ENCODE peak calls at places on chromosomes 4 and X, in seven cellular contexts. One of them, this sample, is unnamed.

GRCh38 chr4:7379719-7380118 is 55.0 kb downstream of the PSAPL1 start:
- DNase-seq in Calu3: no peak
- DNase-seq in endothelial cell: no peak
- DNase-seq in GM12864: no peak
- DNase-seq in transverse colon: no peak
- DNase-seq in GM12878: no peak
- DNase-seq in left lung: no peak
- DNase-seq in this sample: no peak

GRCh38 chr4:100811046-100811445 is 293.2 kb upstream of the EMCN start:
- DNase-seq in GM12878: no peak
- DNase-seq in transverse colon: no peak
- DNase-seq in left lung: no peak
- DNase-seq in endothelial cell: no peak
- DNase-seq in Calu3: no peak
- DNase-seq in GM12864: no peak
- DNase-seq in this sample: no peak

GRCh38 chr4:41028392-41029076 is 185.8 kb downstream of the APBB2 start:
- DNase-seq in Calu3: no peak
- DNase-seq in transverse colon: no peak
- DNase-seq in endothelial cell: no peak
- DNase-seq in left lung: no peak
- DNase-seq in GM12864: no peak
- DNase-seq in GM12878: peak
- DNase-seq in this sample: no peak

GRCh38 chrX:6226053-6226645 is 2.5 kb downstream of the NLGN4X start:
- DNase-seq in GM12864: no peak
- DNase-seq in transverse colon: no peak
- DNase-seq in Calu3: no peak
- DNase-seq in left lung: peak
- DNase-seq in GM12878: no peak
- DNase-seq in endothelial cell: peak
- DNase-seq in this sample: peak

GRCh38 chr4:138831943-138832342 is 183.6 kb upstream of the NOCT start:
- DNase-seq in GM12864: no peak
- DNase-seq in GM12878: no peak
- DNase-seq in endothelial cell: no peak
- DNase-seq in Calu3: no peak
- DNase-seq in left lung: no peak
- DNase-seq in transverse colon: no peak
- DNase-seq in this sample: no peak

GRCh38 chrX:115689931-115690330 is 129.0 kb downstream of the PLS3 start:
- DNase-seq in transverse colon: no peak
- DNase-seq in endothelial cell: no peak
- DNase-seq in GM12864: no peak
- DNase-seq in GM12878: no peak
- DNase-seq in Calu3: no peak
- DNase-seq in left lung: no peak
- DNase-seq in this sample: no peak

GRCh38 chrX:149870840-149871239 is 10.1 kb upstream of the MAGEA8 start:
- DNase-seq in Calu3: no peak
- DNase-seq in endothelial cell: no peak
- DNase-seq in left lung: no peak
- DNase-seq in GM12864: no peak
- DNase-seq in transverse colon: no peak
- DNase-seq in GM12878: no peak
- DNase-seq in this sample: no peak

GRCh38 chr4:119011607-119011988 is 122.9 kb downstream of the SYNPO2 start:
- DNase-seq in GM12878: no peak
- DNase-seq in endothelial cell: no peak
- DNase-seq in transverse colon: no peak
- DNase-seq in left lung: no peak
- DNase-seq in Calu3: no peak
- DNase-seq in GM12864: no peak
- DNase-seq in this sample: no peak

GRCh38 chrX:47840106-47840505 is 3.4 kb downstream of the ZNF81 start:
- DNase-seq in left lung: no peak
- DNase-seq in endothelial cell: no peak
- DNase-seq in GM12878: no peak
- DNase-seq in GM12864: no peak
- DNase-seq in transverse colon: no peak
- DNase-seq in Calu3: no peak
- DNase-seq in this sample: no peak

GRCh38 chrX:56928546-56928945 is 66.8 kb downstream of the SPIN3 start:
- DNase-seq in left lung: no peak
- DNase-seq in transverse colon: no peak
- DNase-seq in endothelial cell: no peak
- DNase-seq in Calu3: no peak
- DNase-seq in GM12864: no peak
- DNase-seq in GM12878: no peak
- DNase-seq in this sample: no peak

GRCh38 chrX:22652596-22652995 is 347.2 kb upstream of the DDX53 start:
- DNase-seq in GM12864: no peak
- DNase-seq in endothelial cell: no peak
- DNase-seq in Calu3: peak
- DNase-seq in transverse colon: peak
- DNase-seq in left lung: no peak
- DNase-seq in GM12878: no peak
- DNase-seq in this sample: no peak

GRCh38 chrX:68822641-68823410 is 6.0 kb upstream of the EFNB1 start:
- DNase-seq in GM12864: no peak
- DNase-seq in Calu3: peak
- DNase-seq in left lung: no peak
- DNase-seq in GM12878: no peak
- DNase-seq in transverse colon: no peak
- DNase-seq in endothelial cell: peak
- DNase-seq in this sample: peak

GRCh38 chrX:29826651-29827206 is 388.6 kb upstream of the MAGEB2 start:
- DNase-seq in Calu3: no peak
- DNase-seq in GM12878: no peak
- DNase-seq in transverse colon: no peak
- DNase-seq in left lung: no peak
- DNase-seq in GM12864: no peak
- DNase-seq in endothelial cell: no peak
- DNase-seq in this sample: no peak

GRCh38 chrX:27321632-27322031 is 141.5 kb downstream of the PPP4R3C start:
- DNase-seq in Calu3: no peak
- DNase-seq in transverse colon: no peak
- DNase-seq in GM12878: no peak
- DNase-seq in left lung: no peak
- DNase-seq in endothelial cell: no peak
- DNase-seq in GM12864: no peak
- DNase-seq in this sample: no peak

GRCh38 chr4:107845721-107846120 is 21.0 kb downstream of the SGMS2 start:
- DNase-seq in left lung: no peak
- DNase-seq in endothelial cell: no peak
- DNase-seq in transverse colon: no peak
- DNase-seq in Calu3: no peak
- DNase-seq in GM12864: no peak
- DNase-seq in GM12878: no peak
- DNase-seq in this sample: no peak

GRCh38 chrX:21493226-21493850 is 119.1 kb downstream of the CNKSR2 start:
- DNase-seq in GM12878: no peak
- DNase-seq in endothelial cell: no peak
- DNase-seq in Calu3: no peak
- DNase-seq in transverse colon: no peak
- DNase-seq in left lung: no peak
- DNase-seq in GM12864: no peak
- DNase-seq in this sample: no peak

GRCh38 chr4:188246488-188246887 is 107.2 kb downstream of the TRIML1 start:
- DNase-seq in GM12878: no peak
- DNase-seq in GM12864: no peak
- DNase-seq in left lung: no peak
- DNase-seq in transverse colon: no peak
- DNase-seq in endothelial cell: no peak
- DNase-seq in Calu3: no peak
- DNase-seq in this sample: no peak

GRCh38 chr4:77360451-77360850 is 203.4 kb downstream of the CCNG2 start:
- DNase-seq in endothelial cell: no peak
- DNase-seq in Calu3: no peak
- DNase-seq in GM12878: no peak
- DNase-seq in left lung: no peak
- DNase-seq in transverse colon: no peak
- DNase-seq in GM12864: no peak
- DNase-seq in this sample: no peak

GRCh38 chr4:77354550-77354949 is 197.5 kb downstream of the CCNG2 start:
- DNase-seq in endothelial cell: no peak
- DNase-seq in left lung: no peak
- DNase-seq in Calu3: no peak
- DNase-seq in transverse colon: no peak
- DNase-seq in GM12864: no peak
- DNase-seq in GM12878: no peak
- DNase-seq in this sample: no peak

GRCh38 chr4:77355731-77356130 is 198.7 kb downstream of the CCNG2 start:
- DNase-seq in Calu3: no peak
- DNase-seq in GM12878: no peak
- DNase-seq in left lung: no peak
- DNase-seq in endothelial cell: no peak
- DNase-seq in GM12864: no peak
- DNase-seq in transverse colon: no peak
- DNase-seq in this sample: no peak

DNA sequence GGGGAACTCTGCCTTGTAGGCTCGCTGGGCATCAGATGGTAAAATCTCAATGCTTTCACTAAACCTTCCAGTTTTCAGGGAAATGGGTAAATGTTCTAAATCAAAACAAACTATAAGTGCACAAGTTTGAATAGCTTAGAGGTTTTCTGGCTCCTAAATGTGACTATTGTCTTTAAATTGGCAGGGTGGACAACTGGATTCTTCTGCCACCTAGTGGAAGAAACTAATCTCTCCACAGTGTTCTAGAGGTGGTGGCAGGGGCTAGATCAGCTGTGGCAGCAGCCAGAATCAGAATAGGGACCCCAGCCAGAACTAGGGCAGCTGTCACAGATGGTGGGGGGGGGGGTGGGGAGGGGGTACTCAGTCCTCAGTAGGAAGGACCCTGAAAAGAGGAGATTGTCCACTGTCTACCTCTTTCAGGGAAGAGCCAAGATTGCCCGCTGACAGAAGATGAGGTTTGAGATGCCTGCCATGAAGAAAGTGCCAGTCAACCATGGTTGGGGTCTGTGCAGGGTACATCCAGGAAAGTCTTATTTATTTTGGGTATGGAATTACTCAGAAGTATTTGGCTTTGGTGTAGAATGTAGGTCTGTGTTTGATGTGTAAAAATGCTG is 201.4 kb downstream of the CCNG2 start:
- DNase-seq in GM12878: no peak
- DNase-seq in endothelial cell: peak
- DNase-seq in transverse colon: no peak
- DNase-seq in Calu3: peak
- DNase-seq in left lung: no peak
- DNase-seq in GM12864: no peak
- DNase-seq in this sample: no peak
- TF ChIP-seq CTCF in GM12878: peak
- TF ChIP-seq CTCF in endothelial cell: peak
- TF ChIP-seq CTCF in transverse colon: peak
- TF ChIP-seq CTCF in Calu3: no peak
- TF ChIP-seq CTCF in left lung: peak
- TF ChIP-seq CTCF in GM12864: peak
- TF ChIP-seq CTCF in this sample: peak

DNA sequence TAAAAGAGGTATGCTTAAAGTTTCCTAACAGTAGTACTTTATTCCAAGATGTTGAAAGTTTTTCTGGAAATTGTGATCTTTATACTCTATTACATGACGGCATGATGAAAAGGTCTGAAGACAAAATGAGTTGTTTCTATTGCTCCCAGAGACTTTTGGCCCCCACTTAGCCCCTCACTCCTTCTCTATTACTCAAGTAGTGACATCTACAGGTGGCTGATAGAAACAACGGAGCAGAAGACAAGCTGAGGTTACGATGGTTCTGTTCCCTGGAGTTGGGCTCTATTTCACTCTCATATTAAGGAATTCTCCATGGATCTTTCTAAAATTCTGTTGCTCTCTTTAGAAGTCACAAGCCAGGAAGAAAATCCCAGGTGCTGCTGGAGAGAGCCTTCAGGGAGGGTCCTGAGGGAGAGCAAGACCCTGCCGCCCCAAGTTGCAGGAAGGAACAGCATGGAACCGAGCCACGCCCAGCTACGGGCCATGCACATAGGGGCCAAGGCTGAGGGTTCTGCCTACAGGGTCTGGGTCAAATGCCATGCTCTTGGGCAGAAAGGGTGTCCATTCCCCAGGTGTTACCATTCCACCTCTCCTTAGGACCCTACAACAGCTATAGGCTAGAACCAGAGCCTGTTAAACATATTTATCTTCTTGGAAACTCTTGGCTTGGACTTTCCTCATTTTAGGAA is 22.7 kb downstream of the RPL9 start:
- DNase-seq in transverse colon: no peak
- DNase-seq in Calu3: no peak
- DNase-seq in GM12864: no peak
- DNase-seq in endothelial cell: no peak
- DNase-seq in GM12878: no peak
- DNase-seq in left lung: no peak
- DNase-seq in this sample: no peak
- TF ChIP-seq CTCF in transverse colon: no peak
- TF ChIP-seq CTCF in Calu3: no peak
- TF ChIP-seq CTCF in GM12864: no peak
- TF ChIP-seq CTCF in endothelial cell: no peak
- TF ChIP-seq CTCF in GM12878: peak
- TF ChIP-seq CTCF in left lung: no peak
- TF ChIP-seq CTCF in this sample: no peak

GRCh38 chrX:113929004-113929403 is 654.9 kb upstream of the HTR2C start:
- DNase-seq in left lung: no peak
- DNase-seq in GM12878: no peak
- DNase-seq in Calu3: peak
- DNase-seq in endothelial cell: peak
- DNase-seq in GM12864: no peak
- DNase-seq in transverse colon: peak
- DNase-seq in this sample: no peak
- TF ChIP-seq CTCF in left lung: peak
- TF ChIP-seq CTCF in GM12878: peak
- TF ChIP-seq CTCF in Calu3: peak
- TF ChIP-seq CTCF in endothelial cell: peak
- TF ChIP-seq CTCF in GM12864: peak
- TF ChIP-seq CTCF in transverse colon: peak
- TF ChIP-seq CTCF in this sample: peak

DNA sequence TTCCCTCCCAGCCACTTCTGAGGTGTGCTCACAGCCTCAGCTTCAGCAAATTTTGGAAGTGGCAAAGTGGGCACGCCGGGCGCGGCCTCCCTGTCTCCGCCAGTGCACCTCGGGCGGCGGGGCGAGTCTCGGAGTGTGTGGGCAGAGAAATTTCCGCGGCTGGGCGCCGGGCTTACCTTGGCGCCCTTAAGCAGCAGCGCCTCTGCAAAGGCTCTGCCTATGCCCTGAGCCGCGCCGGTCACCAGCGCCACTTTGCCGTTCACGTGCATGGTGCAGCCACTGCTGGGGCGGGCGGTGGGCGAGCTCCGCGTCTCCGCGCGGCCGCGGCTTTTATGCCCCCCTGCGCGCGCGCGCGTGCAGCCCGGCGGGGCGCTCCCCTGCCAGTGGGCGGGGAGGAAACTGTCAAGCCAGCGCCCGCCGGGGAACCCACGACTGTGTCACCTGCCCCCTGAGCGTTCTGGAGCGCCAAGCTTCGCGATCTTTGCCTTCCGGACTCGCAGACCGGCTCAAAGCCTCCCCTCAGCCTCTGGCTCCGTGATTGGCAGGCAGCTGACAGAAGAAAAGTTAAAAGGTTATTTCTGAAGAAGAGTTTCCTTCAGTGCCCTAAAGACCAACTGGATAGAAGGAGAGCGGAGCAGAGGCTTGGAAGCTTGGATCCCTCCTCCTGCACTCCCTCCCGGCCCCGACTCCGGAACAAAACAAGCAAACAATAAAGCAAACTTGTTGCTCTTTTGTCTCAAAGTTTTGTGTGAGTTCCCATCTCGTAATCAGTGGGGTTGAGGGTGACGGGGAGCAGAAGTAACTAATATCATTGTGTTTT is at the start of gene HPGD:
- DNase-seq in Calu3: peak
- DNase-seq in transverse colon: peak
- DNase-seq in endothelial cell: peak
- DNase-seq in left lung: peak
- DNase-seq in GM12864: no peak
- DNase-seq in GM12878: no peak
- DNase-seq in this sample: peak
- TF ChIP-seq CTCF in Calu3: no peak
- TF ChIP-seq CTCF in transverse colon: no peak
- TF ChIP-seq CTCF in endothelial cell: no peak
- TF ChIP-seq CTCF in left lung: peak
- TF ChIP-seq CTCF in GM12864: no peak
- TF ChIP-seq CTCF in GM12878: no peak
- TF ChIP-seq CTCF in this sample: no peak